ENCODE peak calls at places on chromosomes 11 and 22, in four cellular contexts. T is HepG2, O is GM12878, G is K562. M is an unnamed sample.

GRCh38 chr22:29769723-29770321 is 2.7 kb downstream of the UQCR10 start:
- DNase-seq in T (peak; percentile 93), O (no peak), G (no peak), M (no peak)

GRCh38 chr11:72336163-72336562 is 92.2 kb upstream of the PHOX2A start:
- DNase-seq in T (no peak), O (no peak), G (peak; percentile 78), M (no peak)

GRCh38 chr22:40898850-40899357 is 37.0 kb upstream of the DNAJB7 start:
- DNase-seq in T (peak; percentile 62), O (peak; percentile 44), G (peak; percentile 66), M (no peak)

GRCh38 chr11:84234462-84235202 is 948.5 kb upstream of the CCDC90B start:
- DNase-seq in T (no peak), O (no peak), G (no peak), M (no peak)

GRCh38 chr11:120184371-120184945 is 26.4 kb upstream of the OAF start:
- DNase-seq in T (no peak), O (no peak), G (no peak), M (no peak)

GRCh38 chr22:32469799-32470212 is 4.8 kb upstream of the FBXO7 start:
- DNase-seq in T (no peak), O (no peak), G (peak; percentile 62), M (no peak)

GRCh38 chr11:21398195-21398594 is 728.8 kb downstream of the NELL1 start:
- DNase-seq in T (no peak), O (no peak), G (no peak), M (no peak)

GRCh38 chr11:35486446-35486845 is 39.0 kb downstream of the PAMR1 start:
- DNase-seq in T (no peak), O (no peak), G (no peak), M (no peak)

GRCh38 chr11:2525166-2525861 is 80.5 kb downstream of the KCNQ1 start:
- DNase-seq in T (no peak), O (no peak), G (no peak), M (peak; percentile 10)

GRCh38 chr11:62921573-62922188 is 518 bp upstream of the CHRM1 start:
- DNase-seq in T (no peak), O (no peak), G (no peak), M (no peak)

GRCh38 chr11:20873054-20873453 is 203.7 kb downstream of the NELL1 start:
- DNase-seq in T (peak; percentile 49), O (no peak), G (peak; percentile 32), M (peak; percentile 61)

GRCh38 chr22:43435851-43436535 is 24.2 kb downstream of the MPPED1 start:
- DNase-seq in T (no peak), O (no peak), G (no peak), M (no peak)

GRCh38 chr11:134764367-134764766 is 352.3 kb upstream of the B3GAT1 start:
- DNase-seq in T (no peak), O (no peak), G (no peak), M (no peak)

GRCh38 chr11:106306942-106307341 is 229.5 kb downstream of the AASDHPPT start:
- DNase-seq in T (no peak), O (no peak), G (no peak), M (no peak)

GRCh38 chr11:2891901-2892214 is 6.3 kb upstream of the CDKN1C start:
- DNase-seq in T (peak; percentile 30), O (no peak), G (no peak), M (no peak)

GRCh38 chr11:75319035-75319877 is 32.2 kb downstream of the ARRB1 start:
- DNase-seq in T (no peak), O (no peak), G (no peak), M (no peak)

GRCh38 chr11:128174465-128175101 is 412.8 kb downstream of the ETS1 start:
- DNase-seq in T (no peak), O (no peak), G (no peak), M (peak; percentile 41)

GRCh38 chr11:11463397-11463796 is 110.3 kb upstream of the CSNK2A3 start:
- DNase-seq in T (no peak), O (no peak), G (no peak), M (no peak)

GRCh38 chr22:43197271-43197941 is 10.5 kb upstream of the TTLL12 start:
- DNase-seq in T (no peak), O (no peak), G (no peak), M (no peak)

GRCh38 chr11:19344661-19345518 is 104.1 kb upstream of the E2F8 start:
- DNase-seq in T (no peak), O (no peak), G (no peak), M (peak; percentile 84)

GRCh38 chr11:14673824-14674432 is 30.3 kb downstream of the PDE3B start:
- DNase-seq in T (no peak), O (no peak), G (no peak), M (no peak)

GRCh38 chr11:76419896-76420295 is 24.9 kb upstream of the EMSY start:
- DNase-seq in T (peak; percentile 15), O (no peak), G (peak; percentile 43), M (peak; percentile 44)

GRCh38 chr11:61955416-61956135 is 5.4 kb downstream of the BEST1 start:
- DNase-seq in T (no peak), O (no peak), G (no peak), M (peak; percentile 90)

GRCh38 chr11:65427691-65428577 is 5.3 kb downstream of the NEAT1 start:
- DNase-seq in T (no peak), O (no peak), G (peak; percentile 65), M (no peak)

GRCh38 chr22:20267441-20268288 is 453 bp downstream of the RTN4R start:
- DNase-seq in T (no peak), O (no peak), G (peak; percentile 78), M (peak; percentile 45)

GRCh38 chr22:25666308-25666707 is 75.7 kb upstream of the MYO18B start:
- DNase-seq in T (peak; percentile 95), O (no peak), G (peak; percentile 6), M (peak; percentile 38)

GRCh38 chr22:39994046-39994565 is 648 bp upstream of the FAM83F start:
- DNase-seq in T (no peak), O (no peak), G (peak; percentile 66), M (no peak)

GRCh38 chr11:45227836-45228235 is 58.3 kb downstream of the SYT13 start:
- DNase-seq in T (no peak), O (no peak), G (no peak), M (no peak)

GRCh38 chr11:102592634-102593581 is 32.2 kb downstream of the MMP20 start:
- DNase-seq in T (peak; percentile 65), O (no peak), G (peak; percentile 27), M (no peak)

GRCh38 chr11:130155106-130155505 is 4.5 kb upstream of the ST14 start:
- DNase-seq in T (no peak), O (no peak), G (no peak), M (no peak)

GRCh38 chr11:13970986-13971385 is 8.5 kb downstream of the SPON1 start:
- DNase-seq in T (peak; percentile 30), O (no peak), G (no peak), M (peak; percentile 49)

GRCh38 chr11:72814831-72815618 is 814 bp downstream of the ATG16L2 start:
- DNase-seq in T (peak; percentile 54), O (no peak), G (peak; percentile 66), M (peak; percentile 68)

GRCh38 chr22:24325105-24325757 is 54.6 kb downstream of the SPECC1L start:
- DNase-seq in T (peak; percentile 49), O (peak; percentile 62), G (peak; percentile 37), M (no peak)

DNA sequence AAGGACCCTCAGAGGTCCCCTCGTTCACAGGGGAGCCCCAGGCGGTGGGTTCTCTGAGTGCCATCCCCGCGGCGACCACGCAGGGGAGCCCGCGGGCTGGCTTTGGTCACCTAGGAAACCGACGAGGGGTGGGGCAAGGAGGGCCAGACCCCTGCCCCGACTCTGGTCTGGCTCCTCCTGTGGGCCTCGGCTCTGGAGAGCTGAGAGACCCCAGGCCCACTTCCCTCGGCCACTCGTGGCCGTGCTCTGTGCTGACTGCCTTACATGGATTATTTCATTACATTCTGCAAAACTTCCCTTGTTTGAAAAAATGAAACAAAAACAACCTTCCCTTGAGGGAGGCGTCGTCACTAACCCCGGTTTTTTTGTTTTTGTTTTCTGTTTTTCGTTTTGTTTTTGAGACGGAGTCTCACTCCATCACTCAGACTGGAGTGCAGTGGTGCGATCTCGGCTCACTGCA is 15.2 kb upstream of the CYTH4 start:
- DNase-seq in T (no peak), O (no peak), G (peak; percentile 58), M (peak; percentile 86)
- TF ChIP-seq TCF7 in T (no peak), O (no peak), G (no peak), M (no peak)

DNA sequence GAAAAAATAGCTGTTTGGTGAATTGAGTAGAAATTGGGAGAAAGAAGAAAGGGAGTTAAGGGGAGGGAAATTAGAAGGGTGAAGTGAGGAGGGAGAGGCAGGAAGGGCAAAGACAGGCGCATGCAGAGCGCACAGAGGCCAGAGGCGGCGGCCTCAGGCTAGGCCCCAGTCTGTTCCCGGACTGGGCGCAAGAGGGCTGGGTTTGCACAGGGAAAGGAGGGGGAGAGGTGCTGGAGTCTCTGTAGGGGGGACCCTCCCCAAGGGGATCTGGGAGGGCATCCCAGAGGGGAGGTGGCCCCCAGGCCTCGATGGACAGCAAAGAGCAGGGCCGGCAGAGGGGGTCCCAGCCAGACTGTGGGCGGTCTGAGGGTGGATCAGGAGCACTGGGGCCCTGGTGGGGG is 1.3 kb upstream of the FLRT1 start:
- DNase-seq in T (no peak), O (no peak), G (peak; percentile 39), M (peak; percentile 54)
- TF ChIP-seq TCF7 in T (no peak), O (no peak), G (no peak), M (no peak)

GRCh38 chr22:46933040-46933439 is 170.6 kb downstream of the TBC1D22A start:
- DNase-seq in T (no peak), O (no peak), G (no peak), M (no peak)

GRCh38 chr22:46933526-46933925 is 171.1 kb downstream of the TBC1D22A start:
- DNase-seq in T (no peak), O (no peak), G (no peak), M (no peak)

GRCh38 chr22:46929689-46930225 is 167.3 kb downstream of the TBC1D22A start:
- DNase-seq in T (no peak), O (no peak), G (no peak), M (no peak)

GRCh38 chr22:46931881-46932280 is 169.4 kb downstream of the TBC1D22A start:
- DNase-seq in T (no peak), O (no peak), G (no peak), M (no peak)

DNA sequence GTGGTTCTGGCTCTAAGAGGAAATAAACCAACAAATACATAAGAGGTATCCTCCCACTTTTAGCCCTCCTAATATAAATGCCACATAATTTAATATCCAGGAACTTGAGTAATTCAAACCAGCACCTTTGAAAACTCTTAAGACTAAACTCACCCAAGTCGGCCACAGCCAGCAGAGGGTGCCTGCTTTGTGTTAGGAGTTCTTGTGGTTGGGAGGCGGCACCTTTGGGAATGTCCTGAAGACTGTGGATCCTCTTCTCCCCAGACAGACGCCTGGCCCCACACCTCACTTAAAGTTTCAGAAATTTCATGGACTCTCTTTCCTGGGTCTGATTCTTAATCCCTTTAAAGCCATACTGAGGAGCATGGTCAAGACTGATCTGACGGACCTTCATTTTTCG is 169.0 kb downstream of the TBC1D22A start:
- DNase-seq in T (no peak), O (no peak), G (peak; percentile 9), M (no peak)
- TF ChIP-seq TCF7 in T (no peak), O (no peak), G (no peak), M (no peak)

GRCh38 chr11:12888525-12889158 is 120.5 kb upstream of the RASSF10 start:
- DNase-seq in T (peak; percentile 71), O (no peak), G (peak; percentile 90), M (peak; percentile 85)

GRCh38 chr11:12893787-12894672 is 115.1 kb upstream of the RASSF10 start:
- DNase-seq in T (peak; percentile 39), O (no peak), G (peak; percentile 65), M (peak; percentile 84)

GRCh38 chr11:12889243-12889642 is 119.9 kb upstream of the RASSF10 start:
- DNase-seq in T (no peak), O (no peak), G (no peak), M (no peak)

GRCh38 chr11:12886508-12886907 is 122.6 kb upstream of the RASSF10 start:
- DNase-seq in T (no peak), O (no peak), G (no peak), M (no peak)

GRCh38 chr11:12890476-12890875 is 118.6 kb upstream of the RASSF10 start:
- DNase-seq in T (no peak), O (no peak), G (no peak), M (no peak)
- TF ChIP-seq TCF7 in T (no peak), O (no peak), G (no peak), M (no peak)